ENCODE peak calls at places on chromosome 5, in eight cellular contexts. L, V, M, I, F, Y, K and W are unnamed samples.

GRCh38 chr5:25573691-25574090 is 928.9 kb upstream of the CDH10 start:
- DNase-seq in V (no peak), M (no peak), K (no peak), I (no peak), L (no peak), F (peak), Y (no peak), W (no peak)

GRCh38 chr5:151699071-151699901 is 12.6 kb upstream of the SPARC start:
- DNase-seq in Y (peak), K (peak), V (no peak), L (no peak), I (no peak), M (no peak), F (no peak), W (peak)

GRCh38 chr5:143671644-143672569 is 140.1 kb upstream of the HMHB1 start:
- DNase-seq in I (no peak), Y (no peak), M (no peak), V (no peak), K (no peak), F (no peak), L (no peak), W (no peak)

GRCh38 chr5:35741126-35741711 is 115.5 kb upstream of the IL7R start:
- DNase-seq in I (no peak), K (no peak), F (no peak), V (no peak), L (no peak), Y (no peak), M (no peak), W (peak)

GRCh38 chr5:4453650-4454049 is 686.5 kb upstream of the ADAMTS16 start:
- DNase-seq in K (no peak), F (no peak), L (no peak), Y (no peak), I (no peak), M (no peak), V (no peak), W (no peak)

GRCh38 chr5:137575847-137576246 is 76.7 kb upstream of the SPOCK1 start:
- DNase-seq in V (no peak), M (peak), I (no peak), L (no peak), F (no peak), K (no peak), Y (peak), W (no peak)

GRCh38 chr5:98940586-98940985 is 11.8 kb upstream of the CHD1 start:
- DNase-seq in Y (peak), F (peak), I (no peak), K (no peak), M (no peak), V (no peak), L (no peak), W (peak)

GRCh38 chr5:176747670-176748072 is 62.7 kb upstream of the UNC5A start:
- DNase-seq in V (no peak), F (no peak), I (no peak), Y (no peak), M (no peak), K (no peak), L (no peak), W (no peak)

GRCh38 chr5:19987594-19988345 is at the start of gene CDH18:
- DNase-seq in V (no peak), M (no peak), Y (peak), K (peak), I (no peak), L (no peak), F (peak), W (peak)

GRCh38 chr5:19733612-19734495 is 254.1 kb downstream of the CDH18 start:
- DNase-seq in M (no peak), K (no peak), F (no peak), Y (no peak), V (no peak), I (no peak), L (no peak), W (no peak)

GRCh38 chr5:119651496-119651895 is 22.1 kb downstream of the FAM170A start:
- DNase-seq in V (no peak), F (no peak), M (no peak), L (peak), I (no peak), Y (no peak), K (no peak), W (no peak)

GRCh38 chr5:23352437-23352836 is 155.0 kb upstream of the PRDM9 start:
- DNase-seq in L (no peak), F (peak), V (no peak), M (no peak), K (no peak), Y (peak), I (no peak), W (peak)

GRCh38 chr5:102691434-102691833 is 63.7 kb upstream of the PAM start:
- DNase-seq in K (no peak), I (no peak), L (no peak), Y (peak), M (no peak), V (no peak), F (no peak), W (peak)

GRCh38 chr5:140128376-140128775 is 2.6 kb downstream of the IGIP start:
- DNase-seq in M (no peak), Y (no peak), V (no peak), I (no peak), L (no peak), K (no peak), F (no peak), W (no peak)

GRCh38 chr5:155270737-155271136 is 257.2 kb downstream of the KIF4B start:
- DNase-seq in F (no peak), Y (no peak), I (no peak), L (peak), M (no peak), V (no peak), K (no peak), W (no peak)

GRCh38 chr5:83430130-83431010 is 41.2 kb upstream of the VCAN start:
- DNase-seq in M (no peak), K (peak), L (peak), F (peak), V (peak), Y (peak), I (peak), W (peak)

GRCh38 chr5:100232730-100233129 is 302.4 kb upstream of the FAM174A start:
- DNase-seq in K (no peak), L (no peak), V (no peak), F (no peak), I (no peak), M (no peak), Y (no peak), W (no peak)

GRCh38 chr5:11056560-11056959 is 295.5 kb upstream of the DAP start:
- DNase-seq in F (no peak), Y (no peak), V (no peak), L (no peak), I (no peak), M (no peak), K (no peak), W (no peak)

GRCh38 chr5:83839256-83839655 is 118.6 kb upstream of the HAPLN1 start:
- DNase-seq in I (no peak), Y (no peak), L (no peak), V (no peak), K (no peak), M (no peak), F (no peak), W (no peak)

GRCh38 chr5:159773062-159773924 is 143.0 kb upstream of the ADRA1B start:
- DNase-seq in F (peak), L (peak), I (peak), K (peak), V (peak), Y (peak), M (peak), W (peak)